ENCODE peak calls at places on chromosomes 2 and 18, in eight cellular contexts. T, D, P, B, W, X, V and F are unnamed samples.

GRCh38 chr2:64859208-64860161 is 129.7 kb upstream of the SLC1A4 start:
- DNase-seq in T (peak), D (peak), P (peak), B (peak), W (peak), X (no peak), V (peak), F (peak)

GRCh38 chr2:85763132-85763531 is 9.3 kb downstream of the ATOH8 start:
- DNase-seq in T (no peak), D (no peak), P (no peak), B (no peak), W (no peak), X (no peak), V (no peak), F (no peak)

GRCh38 chr2:119809329-119810038 is 49.8 kb downstream of the PTPN4 start:
- DNase-seq in T (no peak), D (no peak), P (no peak), B (no peak), W (no peak), X (no peak), V (no peak), F (no peak)

GRCh38 chr2:166881177-166881576 is 7.1 kb upstream of the XIRP2 start:
- DNase-seq in T (no peak), D (no peak), P (no peak), B (no peak), W (no peak), X (no peak), V (no peak), F (no peak)

GRCh38 chr2:97701851-97702465 is 11.4 kb upstream of the ZAP70 start:
- DNase-seq in T (peak), D (no peak), P (peak), B (no peak), W (no peak), X (no peak), V (no peak), F (peak)

GRCh38 chr18:79871026-79871390 is 73.3 kb downstream of the KCNG2 start:
- DNase-seq in T (peak), D (no peak), P (peak), B (no peak), W (no peak), X (no peak), V (peak), F (no peak)

GRCh38 chr2:182852090-182852489 is 14.3 kb downstream of the FRZB start:
- DNase-seq in T (no peak), D (no peak), P (no peak), B (no peak), W (peak), X (no peak), V (no peak), F (no peak)

GRCh38 chr2:595831-596592 is 81.2 kb downstream of the TMEM18 start:
- DNase-seq in T (peak), D (no peak), P (peak), B (no peak), W (no peak), X (no peak), V (no peak), F (no peak)

GRCh38 chr2:230160112-230160660 is 59.6 kb downstream of the SP110 start:
- DNase-seq in T (no peak), D (no peak), P (peak), B (no peak), W (peak), X (peak), V (no peak), F (no peak)

GRCh38 chr2:73244580-73244979 is 10.5 kb downstream of the CCT7 start:
- DNase-seq in T (no peak), D (no peak), P (no peak), B (no peak), W (no peak), X (no peak), V (no peak), F (no peak)

GRCh38 chr18:38940863-38941531 is 1375.4 kb upstream of the CELF4 start:
- DNase-seq in T (no peak), D (no peak), P (no peak), B (no peak), W (no peak), X (peak), V (no peak), F (no peak)

GRCh38 chr2:86617153-86617552 is 6.5 kb downstream of the RNF103 start:
- DNase-seq in T (no peak), D (no peak), P (no peak), B (no peak), W (no peak), X (no peak), V (no peak), F (no peak)

GRCh38 chr2:106292627-106293026 is 98.5 kb upstream of the UXS1 start:
- DNase-seq in T (no peak), D (no peak), P (peak), B (no peak), W (no peak), X (no peak), V (no peak), F (peak)

GRCh38 chr2:96554293-96555145 is 18.0 kb downstream of the ARID5A start:
- DNase-seq in T (no peak), D (no peak), P (peak), B (peak), W (peak), X (no peak), V (peak), F (no peak)

GRCh38 chr2:40244251-40245010 is 207.5 kb downstream of the SLC8A1 start:
- DNase-seq in T (no peak), D (no peak), P (peak), B (peak), W (peak), X (no peak), V (peak), F (no peak)

GRCh38 chr18:78239090-78239457 is 740.5 kb upstream of the SALL3 start:
- DNase-seq in T (no peak), D (no peak), P (no peak), B (no peak), W (no peak), X (no peak), V (no peak), F (peak)

GRCh38 chr18:74153793-74154192 is 5.5 kb downstream of the TIMM21 start:
- DNase-seq in T (no peak), D (no peak), P (no peak), B (no peak), W (no peak), X (no peak), V (no peak), F (no peak)

GRCh38 chr2:7048762-7049294 is 131.6 kb downstream of the RNF144A start:
- DNase-seq in T (no peak), D (no peak), P (peak), B (no peak), W (no peak), X (no peak), V (no peak), F (no peak)

GRCh38 chr2:217552081-217552480 is 450.7 kb downstream of the TNS1 start:
- DNase-seq in T (no peak), D (no peak), P (no peak), B (no peak), W (no peak), X (no peak), V (no peak), F (no peak)

GRCh38 chr18:59662008-59662701 is 35.1 kb downstream of the CCBE1 start:
- DNase-seq in T (no peak), D (no peak), P (no peak), B (no peak), W (no peak), X (no peak), V (no peak), F (no peak)

GRCh38 chr2:165698621-165698946 is 95.5 kb downstream of the GALNT3 start:
- DNase-seq in T (no peak), D (no peak), P (peak), B (peak), W (peak), X (peak), V (no peak), F (no peak)

GRCh38 chr2:138919336-138919735 is 139.1 kb upstream of the NXPH2 start:
- DNase-seq in T (no peak), D (no peak), P (no peak), B (no peak), W (no peak), X (no peak), V (no peak), F (no peak)

GRCh38 chr2:24122356-24123211 is 550 bp downstream of the PFN4 start:
- DNase-seq in T (no peak), D (no peak), P (no peak), B (no peak), W (no peak), X (no peak), V (no peak), F (no peak)

GRCh38 chr2:171319164-171319810 is 114.5 kb downstream of the METTL8 start:
- DNase-seq in T (no peak), D (no peak), P (no peak), B (no peak), W (no peak), X (peak), V (no peak), F (no peak)

GRCh38 chr2:218648473-218649100 is 10.8 kb downstream of the ZNF142 start:
- DNase-seq in T (no peak), D (no peak), P (peak), B (peak), W (no peak), X (no peak), V (peak), F (no peak)

GRCh38 chr2:98160574-98160973 is 73.6 kb downstream of the VWA3B start:
- DNase-seq in T (no peak), D (no peak), P (no peak), B (no peak), W (no peak), X (no peak), V (no peak), F (no peak)

GRCh38 chr2:108161298-108161697 is 78.5 kb upstream of the SULT1C3 start:
- DNase-seq in T (no peak), D (no peak), P (no peak), B (no peak), W (no peak), X (no peak), V (no peak), F (no peak)

GRCh38 chr2:222290691-222291484 is 7.9 kb downstream of the PAX3 start:
- DNase-seq in T (no peak), D (no peak), P (no peak), B (no peak), W (no peak), X (no peak), V (no peak), F (peak)

GRCh38 chr2:10008809-10009176 is 34.6 kb upstream of the KLF11 start:
- DNase-seq in T (no peak), D (no peak), P (no peak), B (no peak), W (no peak), X (no peak), V (no peak), F (no peak)

GRCh38 chr2:134379293-134379692 is 125.4 kb downstream of the MGAT5 start:
- DNase-seq in T (no peak), D (no peak), P (no peak), B (no peak), W (peak), X (no peak), V (no peak), F (no peak)

GRCh38 chr18:79458131-79458838 is 62.6 kb downstream of the NFATC1 start:
- DNase-seq in T (no peak), D (no peak), P (peak), B (no peak), W (peak), X (no peak), V (peak), F (peak)

GRCh38 chr2:12959935-12960334 is 243.2 kb downstream of the TRIB2 start:
- DNase-seq in T (no peak), D (no peak), P (no peak), B (no peak), W (no peak), X (no peak), V (no peak), F (no peak)
- TF ChIP-seq POLR2A in T (no peak), D (no peak), P (no peak), B (no peak), W (no peak), X (no peak), V (no peak), F (no peak)

DNA sequence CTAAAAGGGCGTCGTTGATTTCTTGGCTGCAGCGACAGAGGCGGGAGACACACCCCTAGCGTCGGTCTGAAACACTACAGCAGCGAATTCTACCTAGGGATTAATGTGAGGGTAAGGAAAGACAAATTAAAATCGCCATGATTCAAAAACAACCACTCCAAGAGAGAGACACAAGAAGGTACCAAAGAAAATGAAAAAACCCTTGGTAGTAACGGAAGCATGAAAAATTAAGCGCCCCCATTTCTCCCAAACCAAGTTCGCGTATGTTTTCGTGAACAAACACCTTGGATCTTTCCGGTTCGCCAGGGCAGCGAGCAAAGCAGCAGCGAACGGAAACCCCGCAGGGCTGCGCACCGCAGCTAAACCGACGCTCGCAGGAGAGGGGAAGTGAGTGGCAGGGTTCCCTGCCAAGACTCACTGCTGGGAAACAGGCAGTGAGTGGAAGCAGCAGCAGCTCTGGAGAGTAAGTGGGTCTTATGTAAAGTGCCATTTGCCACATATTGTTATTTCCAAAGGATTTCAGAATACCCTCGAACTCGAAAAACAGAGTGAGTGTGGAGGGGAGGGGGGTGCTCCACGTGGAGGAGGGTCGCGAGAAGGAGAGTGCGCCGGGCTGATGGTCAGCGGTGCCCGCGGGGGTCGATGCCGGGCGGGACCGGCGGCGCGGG is 1.0 kb downstream of the PPP3R1 start:
- DNase-seq in T (no peak), D (peak), P (peak), B (peak), W (peak), X (peak), V (peak), F (no peak)
- TF ChIP-seq POLR2A in T (no peak), D (no peak), P (peak), B (peak), W (no peak), X (no peak), V (no peak), F (no peak)

GRCh38 chr2:200216310-200216709 is 90.2 kb upstream of the SPATS2L start:
- DNase-seq in T (no peak), D (no peak), P (no peak), B (no peak), W (no peak), X (no peak), V (no peak), F (no peak)
- TF ChIP-seq POLR2A in T (no peak), D (no peak), P (no peak), B (no peak), W (no peak), X (no peak), V (no peak), F (no peak)

DNA sequence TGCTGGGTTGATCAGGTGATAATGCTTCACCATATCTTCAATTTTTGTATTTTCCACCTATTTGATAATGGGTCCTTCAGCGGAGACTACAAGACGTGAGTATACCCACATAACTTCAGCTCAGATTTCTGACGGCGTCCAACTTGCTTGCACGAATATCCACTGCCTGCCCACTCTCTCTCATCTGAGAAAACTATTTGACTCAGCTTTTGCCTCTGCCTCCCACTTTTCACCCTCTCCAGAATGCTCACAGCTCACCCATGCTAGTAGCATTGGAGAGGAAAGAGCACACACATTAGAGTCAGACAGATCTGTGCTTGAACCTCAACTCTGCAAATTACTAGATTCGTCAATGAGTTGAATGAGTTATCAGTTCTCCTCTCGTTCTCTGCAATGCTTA is 166.8 kb downstream of the BCL2 start:
- DNase-seq in T (no peak), D (no peak), P (no peak), B (no peak), W (no peak), X (no peak), V (no peak), F (no peak)
- TF ChIP-seq POLR2A in T (no peak), D (no peak), P (no peak), B (no peak), W (no peak), X (no peak), V (no peak), F (no peak)

DNA sequence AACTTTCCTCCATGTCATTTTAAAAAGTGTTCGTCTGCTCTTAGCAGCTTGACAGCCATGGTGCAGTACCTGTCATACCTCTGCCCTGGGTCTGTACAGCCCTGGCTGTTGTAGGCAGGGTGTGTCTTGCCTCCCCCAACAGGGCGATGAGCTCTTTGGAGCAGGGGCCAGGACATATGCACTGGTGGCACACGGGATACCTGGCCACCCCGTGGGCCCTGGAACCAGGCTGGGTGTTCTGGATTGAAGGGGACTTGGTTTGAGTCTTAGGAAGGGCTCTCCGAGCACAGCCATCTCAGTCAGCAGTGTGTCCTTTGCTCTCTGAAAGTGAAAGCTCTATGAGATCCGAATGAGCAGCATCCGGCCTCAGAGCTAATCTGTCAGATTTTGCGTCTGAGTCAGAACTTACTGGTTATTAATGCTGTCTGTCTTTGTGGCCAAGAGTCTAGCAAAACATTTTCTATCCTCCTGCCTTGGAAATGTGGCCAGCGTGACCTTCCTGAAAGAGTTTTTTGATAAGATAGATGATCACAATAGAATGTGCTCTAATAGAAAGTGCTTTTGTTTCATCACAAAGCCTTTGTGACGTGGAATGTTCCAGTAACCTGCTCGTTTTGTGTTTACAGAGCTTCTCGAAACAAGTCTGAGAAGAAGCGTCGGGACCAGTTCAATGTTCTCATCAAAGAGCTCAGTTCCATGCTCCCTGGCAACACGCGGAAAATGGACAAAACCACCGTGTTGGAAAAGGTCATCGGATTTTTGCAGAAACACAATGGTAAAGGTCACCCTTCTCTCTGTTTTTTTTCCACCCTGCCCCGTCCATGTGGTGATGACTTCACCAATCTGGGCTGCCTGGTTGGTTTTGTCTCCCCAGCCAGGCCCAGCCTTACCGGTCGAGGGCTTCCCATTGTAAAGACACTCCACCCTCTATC is 77.3 kb upstream of the RPL31 start:
- DNase-seq in T (no peak), D (no peak), P (peak), B (no peak), W (no peak), X (peak), V (no peak), F (no peak)
- TF ChIP-seq POLR2A in T (no peak), D (no peak), P (peak), B (no peak), W (no peak), X (peak), V (no peak), F (no peak)

DNA sequence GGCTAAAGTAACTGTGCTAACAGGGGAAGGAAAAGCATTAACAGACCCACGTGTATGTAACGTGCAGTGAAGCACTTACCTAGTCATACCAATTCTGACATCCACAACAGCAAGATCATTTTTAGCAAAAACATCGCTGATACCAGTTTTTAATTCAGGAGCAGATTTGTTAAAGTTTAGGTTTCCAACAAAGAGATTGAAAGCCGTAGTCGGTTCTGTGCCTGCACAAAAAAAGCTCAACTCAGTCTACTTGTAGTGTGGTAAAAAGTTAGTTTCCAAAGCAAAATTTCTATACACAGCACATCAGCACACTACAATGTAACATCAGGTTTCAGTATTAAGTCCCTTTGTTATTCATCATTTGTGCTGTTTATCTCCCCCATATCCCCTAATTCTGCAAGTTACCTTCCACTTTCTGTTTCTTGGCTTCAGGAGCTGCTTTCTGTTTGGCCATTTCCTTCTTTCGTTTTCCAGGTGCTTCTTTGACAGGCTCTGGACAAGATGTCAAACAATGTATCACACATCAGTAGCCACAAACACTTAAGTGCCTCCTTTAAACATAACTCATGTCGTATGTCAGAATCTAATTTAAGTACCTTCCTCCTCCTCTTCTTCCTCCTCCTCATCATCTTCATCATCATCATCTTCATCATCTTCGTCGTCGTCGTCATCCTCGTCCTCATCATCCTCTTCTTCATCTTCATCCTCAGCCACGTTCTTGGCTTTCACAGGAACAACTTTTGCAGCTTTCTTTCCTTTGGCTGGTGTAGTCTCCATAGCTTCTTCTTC is 4.0 kb downstream of the NCL start:
- DNase-seq in T (no peak), D (no peak), P (no peak), B (no peak), W (no peak), X (no peak), V (no peak), F (no peak)
- TF ChIP-seq POLR2A in T (no peak), D (no peak), P (no peak), B (no peak), W (no peak), X (peak), V (no peak), F (no peak)

GRCh38 chr2:159904565-159905281 is 106.7 kb upstream of the CD302 start:
- DNase-seq in T (no peak), D (peak), P (peak), B (peak), W (no peak), X (no peak), V (peak), F (no peak)
- TF ChIP-seq POLR2A in T (no peak), D (peak), P (no peak), B (no peak), W (no peak), X (peak), V (no peak), F (no peak)

GRCh38 chr2:121735520-121736074 is 1.1 kb downstream of the NIFK start:
- DNase-seq in T (no peak), D (no peak), P (peak), B (no peak), W (no peak), X (no peak), V (no peak), F (no peak)

GRCh38 chr2:121731366-121731765 is 5.3 kb downstream of the NIFK start:
- DNase-seq in T (no peak), D (no peak), P (no peak), B (no peak), W (no peak), X (no peak), V (no peak), F (no peak)

GRCh38 chr2:121736140-121736461 is 574 bp downstream of the NIFK start:
- DNase-seq in T (no peak), D (no peak), P (no peak), B (no peak), W (no peak), X (no peak), V (no peak), F (no peak)

GRCh38 chr2:121740973-121741372 is 4.3 kb upstream of the NIFK start:
- DNase-seq in T (peak), D (no peak), P (no peak), B (no peak), W (no peak), X (no peak), V (no peak), F (no peak)

GRCh38 chr2:121736462-121737336 is at the start of gene NIFK:
- DNase-seq in T (peak), D (peak), P (peak), B (peak), W (peak), X (peak), V (peak), F (peak)
- TF ChIP-seq POLR2A in T (peak), D (no peak), P (peak), B (peak), W (peak), X (peak), V (peak), F (no peak)

GRCh38 chr18:6336239-6336638 is 78.5 kb downstream of the L3MBTL4 start:
- DNase-seq in T (no peak), D (no peak), P (no peak), B (no peak), W (no peak), X (no peak), V (no peak), F (no peak)
- TF ChIP-seq POLR2A in T (no peak), D (no peak), P (no peak), B (no peak), W (no peak), X (no peak), V (no peak), F (no peak)